ENCODE peak calls at places on chromosomes 7 and 10, in four cellular contexts. L is activated gamma-delta T cell treated with anti-CD3 and anti-CD28 coated beads, Interleukin-2, amount 50 U/mL, for 16 hours; Z is T-cell; Y is sigmoid colon. C is an unnamed sample.

GRCh38 chr7:143038635-143039034 is 11.7 kb upstream of the OR9A2 start:
- DNase-seq in L (no peak), Z (no peak), Y (no peak), C (no peak)

GRCh38 chr10:78375854-78376785 is 342.5 kb downstream of the RPS24 start:
- DNase-seq in L (no peak), Z (no peak), Y (no peak), C (no peak)

GRCh38 chr7:24831240-24831639 is 74.0 kb upstream of the GSDME start:
- DNase-seq in L (no peak), Z (no peak), Y (no peak), C (no peak)

GRCh38 chr7:39617010-39617409 is 6.4 kb upstream of the RALA start:
- DNase-seq in L (no peak), Z (no peak), Y (no peak), C (no peak)

GRCh38 chr10:47195274-47195885 is 104.6 kb upstream of the GDF10 start:
- DNase-seq in L (no peak), Z (no peak), Y (no peak), C (no peak)

GRCh38 chr10:59870152-59870551 is 36.2 kb downstream of the CCDC6 start:
- DNase-seq in L (no peak), Z (no peak), Y (no peak), C (no peak)

GRCh38 chr7:55271069-55271468 is 94.1 kb upstream of the LANCL2 start:
- DNase-seq in L (no peak), Z (no peak), Y (no peak), C (no peak)

GRCh38 chr7:133275008-133275407 is 22.1 kb downstream of the EXOC4 start:
- DNase-seq in L (no peak), Z (no peak), Y (no peak), C (no peak)

GRCh38 chr7:154640917-154641316 is 362.0 kb downstream of the PAXIP1 start:
- DNase-seq in L (no peak), Z (no peak), Y (no peak), C (no peak)

GRCh38 chr10:86075512-86075911 is 291.1 kb downstream of the GRID1 start:
- DNase-seq in L (no peak), Z (no peak), Y (no peak), C (no peak)

GRCh38 chr10:95798307-95798850 is 42.4 kb downstream of the ENTPD1 start:
- DNase-seq in L (no peak), Z (no peak), Y (no peak), C (no peak)

GRCh38 chr10:79241990-79242619 is 105.2 kb upstream of the PPIF start:
- DNase-seq in L (no peak), Z (peak), Y (peak), C (no peak)

GRCh38 chr10:58531084-58531695 is 18.5 kb downstream of the BICC1 start:
- DNase-seq in L (peak), Z (peak), Y (peak), C (peak)

GRCh38 chr7:133029463-133029862 is 52.4 kb downstream of the CHCHD3 start:
- DNase-seq in L (no peak), Z (no peak), Y (no peak), C (no peak)

GRCh38 chr7:130712416-130712815 is 21.6 kb downstream of the KLF14 start:
- DNase-seq in L (no peak), Z (no peak), Y (no peak), C (no peak)

GRCh38 chr10:122850705-122851640 is 5.3 kb upstream of the CUZD1 start:
- DNase-seq in L (no peak), Z (no peak), Y (no peak), C (no peak)

GRCh38 chr10:88557659-88558058 is 25.5 kb downstream of the RNLS start:
- DNase-seq in L (no peak), Z (no peak), Y (no peak), C (no peak)

GRCh38 chr10:18437486-18437885 is 213.9 kb downstream of the NSUN6 start:
- DNase-seq in L (no peak), Z (no peak), Y (no peak), C (no peak)

GRCh38 chr7:30321089-30321991 is 36.9 kb downstream of the ZNRF2 start:
- DNase-seq in L (no peak), Z (no peak), Y (no peak), C (no peak)

GRCh38 chr7:5489991-5490536 is 66.4 kb upstream of the TNRC18 start:
- DNase-seq in L (no peak), Z (no peak), Y (no peak), C (no peak)

GRCh38 chr7:152076324-152076821 is 50.9 kb downstream of the GALNT11 start:
- DNase-seq in L (no peak), Z (peak), Y (no peak), C (no peak)

GRCh38 chr7:135169141-135169935 is 1.2 kb downstream of the CYREN start:
- DNase-seq in L (no peak), Z (peak), Y (no peak), C (no peak)

GRCh38 chr7:37198188-37198905 is 250.3 kb downstream of the ELMO1 start:
- DNase-seq in L (no peak), Z (no peak), Y (no peak), C (no peak)

GRCh38 chr7:116588225-116588624 is 63.4 kb downstream of the CAV1 start:
- DNase-seq in L (no peak), Z (no peak), Y (no peak), C (no peak)

GRCh38 chr7:121608785-121609184 is 212.7 kb upstream of the FAM3C start:
- DNase-seq in L (no peak), Z (no peak), Y (no peak), C (no peak)